ENCODE peak calls at places on chromosomes 2 and 18, in ten cellular contexts. A, B, Z, T, N, V, D, F, O and H are unnamed samples.

GRCh38 chr2:10028988-10029874 is 14.1 kb upstream of the KLF11 start:
- DNase-seq in F (no peak), Z (no peak), V (no peak), B (no peak), O (peak), T (peak), A (peak), D (peak), N (peak), H (peak)

GRCh38 chr2:169038338-169038757 is 7.2 kb upstream of the ABCB11 start:
- DNase-seq in Z (peak), B (no peak), T (no peak), N (peak), V (no peak), F (no peak), D (no peak), O (peak), A (no peak), H (peak)

GRCh38 chr2:157894694-157895450 is 18.7 kb upstream of the ACVR1 start:
- DNase-seq in O (peak), V (no peak), Z (peak), D (no peak), T (no peak), F (no peak), A (no peak), N (no peak), B (no peak), H (no peak)

GRCh38 chr2:121694398-121695178 is 42.1 kb downstream of the NIFK start:
- DNase-seq in B (no peak), O (no peak), T (no peak), V (no peak), D (no peak), N (no peak), A (no peak), Z (peak), F (no peak), H (no peak)

GRCh38 chr18:61742555-61743429 is 150.0 kb downstream of the RNF152 start:
- DNase-seq in N (no peak), T (no peak), O (no peak), F (no peak), D (no peak), B (no peak), V (no peak), Z (no peak), A (no peak), H (no peak)

GRCh38 chr18:45456076-45457066 is 158.9 kb upstream of the SLC14A2 start:
- DNase-seq in T (no peak), N (no peak), F (no peak), O (peak), B (no peak), A (peak), D (no peak), Z (no peak), V (no peak), H (no peak)

GRCh38 chr2:71700880-71701397 is 247.6 kb downstream of the DYSF start:
- DNase-seq in B (no peak), N (peak), Z (no peak), F (no peak), A (no peak), T (no peak), O (no peak), V (no peak), D (no peak), H (no peak)

GRCh38 chr2:216031960-216032689 is 18.8 kb upstream of the MREG start:
- DNase-seq in A (no peak), V (no peak), B (no peak), N (peak), F (no peak), Z (peak), D (no peak), T (no peak), O (no peak), H (no peak)

GRCh38 chr2:132479140-132479539 is 62.5 kb downstream of the GPR39 start:
- DNase-seq in N (peak), O (no peak), T (no peak), B (no peak), A (no peak), V (no peak), Z (no peak), F (no peak), D (no peak), H (no peak)

GRCh38 chr2:138274421-138275291 is 226.9 kb upstream of the SPOPL start:
- DNase-seq in T (no peak), N (peak), Z (peak), B (no peak), V (no peak), O (peak), F (no peak), A (no peak), D (no peak), H (no peak)

GRCh38 chr2:79530443-79530842 is 17.6 kb downstream of the CTNNA2 start:
- DNase-seq in T (peak), Z (no peak), B (no peak), D (no peak), A (no peak), N (no peak), O (peak), F (no peak), V (peak), H (peak)

GRCh38 chr18:77114564-77115391 is 17.8 kb downstream of the MBP start:
- DNase-seq in O (peak), T (peak), N (no peak), F (no peak), A (no peak), D (peak), Z (peak), V (no peak), B (no peak), H (peak)

GRCh38 chr2:157106950-157107349 is 150.6 kb upstream of the GALNT5 start:
- DNase-seq in Z (no peak), T (no peak), A (no peak), B (no peak), N (no peak), O (no peak), D (no peak), F (no peak), V (no peak), H (no peak)

GRCh38 chr2:161625314-161625919 is 1.2 kb downstream of the SLC4A10 start:
- DNase-seq in A (no peak), B (no peak), D (no peak), Z (no peak), N (no peak), F (no peak), O (no peak), V (no peak), T (peak), H (no peak)

GRCh38 chr18:41993151-41993550 is 38.1 kb downstream of the PIK3C3 start:
- DNase-seq in N (no peak), B (no peak), V (no peak), T (no peak), D (no peak), O (peak), A (no peak), Z (peak), F (no peak), H (no peak)

GRCh38 chr2:100292022-100292580 is 30.2 kb downstream of the LONRF2 start:
- DNase-seq in A (no peak), O (peak), F (no peak), N (peak), D (peak), Z (no peak), B (no peak), T (no peak), V (no peak), H (peak)

GRCh38 chr2:162073776-162074578 is at the start of gene DPP4:
- DNase-seq in D (peak), A (peak), F (peak), N (no peak), T (peak), O (peak), V (peak), B (no peak), Z (peak), H (peak)

GRCh38 chr2:70921839-70922590 is 13.7 kb upstream of the ATP6V1B1 start:
- DNase-seq in T (no peak), F (no peak), O (no peak), Z (peak), B (no peak), V (no peak), N (no peak), A (no peak), D (no peak), H (peak)

GRCh38 chr2:31997653-31998052 is 13.2 kb downstream of the MEMO1 start:
- DNase-seq in Z (no peak), T (no peak), N (no peak), B (no peak), V (no peak), O (peak), D (no peak), A (no peak), F (no peak), H (no peak)

GRCh38 chr2:184562532-184562931 is 35.8 kb upstream of the ZNF804A start:
- DNase-seq in O (peak), F (no peak), V (no peak), B (no peak), A (no peak), T (no peak), D (no peak), N (no peak), Z (peak), H (peak)